ENCODE peak calls at places on chromosomes 7 and 10, in four cellular contexts. P, K, X and R are unnamed samples.

GRCh38 chr7:5428470-5429252 is 5.0 kb upstream of the TNRC18 start:
- DNase-seq in P (peak), K (peak), X (no peak), R (peak)

GRCh38 chr7:74199551-74200355 is 10.1 kb upstream of the LAT2 start:
- DNase-seq in P (peak), K (peak), X (peak), R (peak)

GRCh38 chr7:1446611-1447032 is 12.6 kb downstream of the MICALL2 start:
- DNase-seq in P (no peak), K (no peak), X (no peak), R (no peak)

GRCh38 chr7:110767550-110768137 is 323.3 kb upstream of the LRRN3 start:
- DNase-seq in P (no peak), K (no peak), X (no peak), R (no peak)

GRCh38 chr7:130490287-130490686 is 1.6 kb upstream of the MEST start:
- DNase-seq in P (no peak), K (no peak), X (no peak), R (no peak)

GRCh38 chr7:7693881-7694280 is 24.5 kb downstream of the RPA3 start:
- DNase-seq in P (peak), K (peak), X (peak), R (no peak)

GRCh38 chr10:34753014-34753757 is 61.9 kb downstream of the PARD3 start:
- DNase-seq in P (no peak), K (no peak), X (no peak), R (no peak)

GRCh38 chr10:22293747-22294404 is 22.3 kb upstream of the COMMD3 start:
- DNase-seq in P (no peak), K (no peak), X (no peak), R (no peak)

GRCh38 chr7:121872831-121873764 is at the start of gene PTPRZ1:
- DNase-seq in P (no peak), K (peak), X (peak), R (no peak)

GRCh38 chr10:14904316-14904732 is 25.7 kb downstream of the SUV39H2 start:
- DNase-seq in P (peak), K (peak), X (peak), R (peak)

GRCh38 chr10:132412316-132413192 is 15.6 kb downstream of the PWWP2B start:
- DNase-seq in P (no peak), K (no peak), X (peak), R (no peak)

GRCh38 chr7:132869166-132869861 is 212.6 kb downstream of the CHCHD3 start:
- DNase-seq in P (no peak), K (no peak), X (no peak), R (no peak)

GRCh38 chr10:77493851-77494788 is 143.5 kb downstream of the KCNMA1 start:
- DNase-seq in P (peak), K (peak), X (peak), R (peak)